ENCODE peak calls at places on chromosome 10, in eight cellular contexts. Y is NCI-H460; O is WERI-Rb-1; K is HAP-1; A is fibroblast of the conjunctiva; F is BJ; H is amniotic stem cell; P is stimulated activated CD8-positive, alpha-beta memory T cell treated with anti-CD3 and anti-CD28 coated beads, Interleukin-15, amount 100 ng/mL, for 24 hours. B is an unnamed sample.

GRCh38 chr10:119303886-119304285 is 96.5 kb downstream of the GRK5 start:
- DNase-seq in Y (no peak), O (no peak), K (no peak), A (no peak), F (no peak), H (no peak), P (no peak), B (no peak)

GRCh38 chr10:11355625-11356024 is 255.8 kb downstream of the USP6NL start:
- DNase-seq in Y (no peak), O (no peak), K (no peak), A (no peak), F (no peak), H (no peak), P (no peak), B (no peak)

GRCh38 chr10:70034252-70034651 is 18.4 kb upstream of the MACROH2A2 start:
- DNase-seq in Y (no peak), O (peak; percentile 38), K (no peak), A (no peak), F (no peak), H (no peak), P (no peak), B (no peak)

GRCh38 chr10:50318129-50318528 is 66.8 kb upstream of the ASAH2 start:
- DNase-seq in Y (no peak), O (no peak), K (no peak), A (no peak), F (no peak), H (no peak), P (no peak), B (no peak)

GRCh38 chr10:323651-324293 is 188.5 kb downstream of the ZMYND11 start:
- DNase-seq in Y (peak; percentile 66), O (no peak), K (no peak), A (peak; percentile 92), F (peak; percentile 93), H (peak; percentile 93), P (no peak), B (peak; percentile 96)

GRCh38 chr10:37534166-37534565 is 323.2 kb downstream of the ZNF248 start:
- DNase-seq in Y (no peak), O (no peak), K (no peak), A (no peak), F (no peak), H (no peak), P (no peak), B (no peak)

GRCh38 chr10:6778992-6779701 is 199.1 kb upstream of the PRKCQ start:
- DNase-seq in Y (peak; percentile 88), O (no peak), K (no peak), A (peak; percentile 85), F (peak; percentile 82), H (peak; percentile 94), P (no peak), B (peak; percentile 91)

GRCh38 chr10:126867567-126868365 is 37.5 kb upstream of the DOCK1 start:
- DNase-seq in Y (no peak), O (no peak), K (no peak), A (peak; percentile 91), F (peak; percentile 100), H (peak; percentile 88), P (no peak), B (peak; percentile 97)

GRCh38 chr10:70592746-70593512 is 9.6 kb downstream of the PRF1 start:
- DNase-seq in Y (no peak), O (no peak), K (no peak), A (no peak), F (no peak), H (no peak), P (no peak), B (no peak)

GRCh38 chr10:72248477-72249151 is 25.1 kb upstream of the DDIT4 start:
- DNase-seq in Y (peak; percentile 59), O (no peak), K (peak; percentile 19), A (peak; percentile 76), F (no peak), H (no peak), P (no peak), B (no peak)

GRCh38 chr10:110522365-110522988 is 24.8 kb downstream of the DUSP5 start:
- DNase-seq in Y (no peak), O (no peak), K (no peak), A (no peak), F (no peak), H (no peak), P (no peak), B (no peak)

GRCh38 chr10:44706745-44707144 is 204.4 kb upstream of the TMEM72 start:
- DNase-seq in Y (no peak), O (no peak), K (no peak), A (peak; percentile 88), F (peak; percentile 95), H (peak; percentile 80), P (no peak), B (peak; percentile 96)